ENCODE peak calls at places on chromosomes 5 and 9, in four cellular contexts. D is lower leg skin, E is choroid plexus epithelial cell, C is left ventricle myocardium inferior. J is an unnamed sample.

GRCh38 chr9:124471761-124472160 is 21.5 kb downstream of the ADGRD2 start:
- DNase-seq in D (no peak), E (no peak), C (no peak), J (no peak)

GRCh38 chr5:59665086-59665831 is 228.3 kb downstream of the PDE4D start:
- DNase-seq in D (no peak), E (peak), C (no peak), J (no peak)

GRCh38 chr9:33818167-33818831 is 1.3 kb downstream of the UBE2R2 start:
- DNase-seq in D (no peak), E (no peak), C (peak), J (peak)

GRCh38 chr5:137036630-137037029 is 462.5 kb downstream of the SPOCK1 start:
- DNase-seq in D (no peak), E (no peak), C (no peak), J (no peak)

GRCh38 chr5:90477073-90477472 is 2.4 kb downstream of the POLR3G start:
- DNase-seq in D (no peak), E (peak), C (no peak), J (no peak)

GRCh38 chr5:56078675-56079500 is 84.1 kb upstream of the IL6ST start:
- DNase-seq in D (peak), E (no peak), C (peak), J (no peak)

GRCh38 chr9:110954822-110955291 is 83.4 kb downstream of the LPAR1 start:
- DNase-seq in D (no peak), E (peak), C (no peak), J (no peak)

GRCh38 chr5:89932771-89933181 is 476.8 kb downstream of the CETN3 start:
- DNase-seq in D (no peak), E (peak), C (no peak), J (no peak)

GRCh38 chr9:72065076-72065475 is 4.7 kb upstream of the C9orf57 start:
- DNase-seq in D (no peak), E (no peak), C (no peak), J (no peak)

GRCh38 chr5:135367070-135367469 is 32.0 kb downstream of the MACROH2A1 start:
- DNase-seq in D (no peak), E (no peak), C (no peak), J (no peak)

GRCh38 chr9:129676970-129677369 is 11.5 kb downstream of the PRRX2 start:
- DNase-seq in D (peak), E (no peak), C (no peak), J (no peak)

GRCh38 chr9:72022846-72023245 is 37.6 kb downstream of the C9orf57 start:
- DNase-seq in D (no peak), E (peak), C (no peak), J (no peak)

GRCh38 chr5:159737263-159737662 is 179.0 kb upstream of the ADRA1B start:
- DNase-seq in D (no peak), E (peak), C (no peak), J (no peak)

GRCh38 chr9:95007470-95007869 is 281.0 kb downstream of the AOPEP start:
- DNase-seq in D (no peak), E (peak), C (no peak), J (no peak)

GRCh38 chr5:108437425-108437824 is 55.5 kb upstream of the FBXL17 start:
- DNase-seq in D (no peak), E (no peak), C (no peak), J (no peak)

GRCh38 chr9:121204121-121204520 is 2.5 kb upstream of the RAB14 start:
- DNase-seq in D (no peak), E (no peak), C (no peak), J (no peak)

GRCh38 chr5:138095100-138095907 is 11.5 kb downstream of the WNT8A start:
- DNase-seq in D (no peak), E (no peak), C (no peak), J (no peak)

GRCh38 chr9:76459691-76460635 is 981 bp downstream of the GCNT1 start:
- DNase-seq in D (no peak), E (peak), C (peak), J (no peak)

GRCh38 chr5:43150748-43151147 is 30.0 kb downstream of the ZNF131 start:
- DNase-seq in D (no peak), E (no peak), C (no peak), J (no peak)

GRCh38 chr5:126052120-126052519 is 371.1 kb upstream of the GRAMD2B start:
- DNase-seq in D (no peak), E (peak), C (no peak), J (no peak)

GRCh38 chr5:36398137-36398536 is 96.4 kb upstream of the RANBP3L start:
- DNase-seq in D (no peak), E (peak), C (no peak), J (no peak)

J was measured in ureter.